ENCODE peak calls at places on chromosome 7, in seven cellular contexts. D, H, P, V, S, W and N are unnamed samples.

GRCh38 chr7:28180031-28180363 is 598 bp downstream of the JAZF1 start:
- DNase-seq in W (no peak), S (no peak), P (no peak), H (no peak), D (no peak), V (no peak), N (no peak)

GRCh38 chr7:93711926-93712325 is 137.4 kb upstream of the CALCR start:
- DNase-seq in H (no peak), D (no peak), P (no peak), W (no peak), V (no peak), S (no peak), N (no peak)

GRCh38 chr7:13778967-13779366 is 210.5 kb downstream of the ETV1 start:
- DNase-seq in H (no peak), P (peak; percentile 35), W (no peak), V (no peak), D (no peak), S (no peak), N (no peak)

GRCh38 chr7:90552521-90552920 is 43.6 kb upstream of the CDK14 start:
- DNase-seq in H (no peak), V (no peak), W (no peak), S (no peak), P (peak; percentile 35), D (no peak), N (no peak)

GRCh38 chr7:113085781-113086390 is 741 bp downstream of the GPR85 start:
- DNase-seq in S (no peak), W (no peak), H (no peak), D (no peak), V (no peak), P (peak; percentile 23), N (peak; percentile 42)

GRCh38 chr7:102050864-102051460 is 233.5 kb downstream of the CUX1 start:
- DNase-seq in P (no peak), W (no peak), S (no peak), H (no peak), D (no peak), V (no peak), N (no peak)

GRCh38 chr7:16599860-16600259 is 45.7 kb downstream of the ANKMY2 start:
- DNase-seq in W (no peak), S (no peak), V (no peak), H (no peak), P (no peak), D (no peak), N (no peak)

GRCh38 chr7:70177166-70177565 is 578.9 kb downstream of the AUTS2 start:
- DNase-seq in P (no peak), W (no peak), S (peak; percentile 52), V (no peak), D (no peak), H (no peak), N (no peak)

GRCh38 chr7:112449353-112449752 is 907 bp upstream of the IFRD1 start:
- DNase-seq in V (no peak), P (peak; percentile 47), S (no peak), D (peak; percentile 79), W (peak; percentile 38), H (no peak), N (no peak)

GRCh38 chr7:78702770-78703169 is 750.7 kb downstream of the MAGI2 start:
- DNase-seq in S (no peak), V (no peak), H (no peak), D (no peak), W (no peak), P (peak; percentile 99), N (no peak)

GRCh38 chr7:142385528-142386340 is 127.9 kb upstream of the PRSS58 start:
- DNase-seq in P (peak; percentile 76), D (peak; percentile 39), W (peak; percentile 63), V (peak; percentile 56), S (peak; percentile 82), H (no peak), N (peak; percentile 90)

GRCh38 chr7:2660359-2661095 is 27.5 kb upstream of the AMZ1 start:
- DNase-seq in V (no peak), H (no peak), S (no peak), P (no peak), W (peak; percentile 46), D (no peak), N (no peak)

GRCh38 chr7:100793806-100794660 is 33.3 kb downstream of the EPHB4 start:
- DNase-seq in H (no peak), V (no peak), W (no peak), P (peak; percentile 31), S (no peak), D (peak; percentile 60), N (no peak)

GRCh38 chr7:130943981-130944380 is 210.0 kb upstream of the KLF14 start:
- DNase-seq in D (no peak), H (no peak), V (no peak), S (no peak), W (no peak), P (peak; percentile 85), N (no peak)

GRCh38 chr7:30028749-30029635 is 780 bp downstream of the PLEKHA8 start:
- DNase-seq in H (peak; percentile 23), D (peak; percentile 45), P (peak; percentile 19), V (peak; percentile 59), S (peak; percentile 33), W (peak; percentile 54), N (peak; percentile 62)

GRCh38 chr7:134420509-134421125 is 38.3 kb downstream of the AKR1B1 start:
- DNase-seq in W (no peak), S (peak; percentile 33), D (peak; percentile 66), V (no peak), H (no peak), P (peak; percentile 55), N (peak; percentile 38)

GRCh38 chr7:19557726-19558470 is 150.9 kb downstream of the POLR1F start:
- DNase-seq in H (no peak), W (no peak), D (no peak), P (no peak), S (no peak), V (no peak), N (no peak)

GRCh38 chr7:37405603-37406122 is 43.0 kb downstream of the ELMO1 start:
- DNase-seq in S (no peak), H (no peak), V (no peak), W (peak; percentile 51), D (no peak), P (no peak), N (no peak)

GRCh38 chr7:30750574-30751256 is 1.2 kb upstream of the INMT start:
- DNase-seq in S (no peak), D (peak; percentile 46), P (peak; percentile 92), V (no peak), H (no peak), W (peak; percentile 87), N (peak; percentile 93)

GRCh38 chr7:2202361-2202761 is 30.4 kb downstream of the MAD1L1 start:
- DNase-seq in D (no peak), W (no peak), V (no peak), S (no peak), H (no peak), P (no peak), N (no peak)

GRCh38 chr7:7641129-7641663 is 644 bp downstream of the UMAD1 start:
- DNase-seq in H (peak; percentile 16), W (no peak), V (no peak), S (no peak), P (peak; percentile 11), D (peak; percentile 14), N (no peak)

GRCh38 chr7:29243777-29244655 is 49.4 kb downstream of the CHN2 start:
- DNase-seq in H (no peak), V (no peak), P (no peak), D (no peak), W (no peak), S (no peak), N (no peak)

GRCh38 chr7:2644514-2645273 is 12.9 kb downstream of the TTYH3 start:
- DNase-seq in H (no peak), D (no peak), P (no peak), S (no peak), W (peak; percentile 43), V (no peak), N (no peak)

GRCh38 chr7:101330011-101330484 is 8.4 kb upstream of the IFT22 start:
- DNase-seq in H (no peak), V (no peak), D (no peak), W (no peak), P (no peak), S (no peak), N (no peak)

GRCh38 chr7:48443051-48443450 is 271.8 kb downstream of the ABCA13 start:
- DNase-seq in W (no peak), H (no peak), P (no peak), V (no peak), D (no peak), S (no peak), N (no peak)

DNA sequence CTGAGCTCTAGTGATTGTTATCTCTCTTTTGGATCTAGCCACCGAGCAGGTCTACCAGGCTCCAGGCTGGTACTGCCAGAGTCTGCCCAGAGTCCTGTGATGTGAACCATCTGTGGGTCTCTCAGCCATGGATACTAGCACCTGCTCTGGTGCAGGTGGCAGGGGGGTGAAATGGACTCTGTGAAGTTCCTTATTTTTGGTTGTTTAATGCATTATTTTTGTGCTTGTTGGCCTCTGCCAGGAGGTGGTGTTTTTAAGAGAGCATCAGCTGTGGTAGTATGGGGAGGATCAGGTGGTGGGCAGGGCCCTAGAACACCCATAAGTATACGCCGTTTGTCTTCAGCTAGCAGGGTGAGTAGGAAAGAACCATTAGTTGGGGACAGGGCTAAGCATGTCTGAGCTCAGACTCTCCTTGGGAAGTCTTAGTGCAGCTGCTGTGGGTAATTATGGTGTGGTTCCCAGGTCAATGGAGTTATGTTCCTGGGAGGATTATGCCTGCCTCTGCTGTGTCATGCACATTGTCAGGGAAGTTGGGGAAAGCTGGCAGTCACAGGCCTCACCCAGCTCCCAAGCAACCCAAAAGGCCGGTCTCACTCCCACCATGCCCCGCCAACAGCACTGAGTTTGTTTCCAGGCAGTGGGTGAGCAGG is 81.8 kb downstream of the NPSR1 start:
- DNase-seq in S (no peak), H (no peak), D (no peak), P (no peak), V (no peak), W (no peak), N (peak; percentile 61)
- H3K27me3 ChIP-seq in S (no peaks in the 10 kb centered on the region), H (no peaks in the 10 kb centered on the region), D (no peaks in the 10 kb centered on the region), P (no peaks in the 10 kb centered on the region), V (no peaks in the 10 kb centered on the region), W (no peaks in the 10 kb centered on the region), N (no peaks in the 10 kb centered on the region)

GRCh38 chr7:77351539-77352004 is 64.6 kb downstream of the GSAP start:
- DNase-seq in H (peak; percentile 26), D (no peak), W (no peak), V (peak; percentile 79), P (no peak), S (peak; percentile 88), N (peak; percentile 40)
- H3K4me1 ChIP-seq in H (peaks cover 76% of the 10 kb centered on the region), D (peaks cover 15% of the 10 kb centered on the region), W (no peaks in the 10 kb centered on the region), V (peaks cover 65% of the 10 kb centered on the region), P (peaks cover 12% of the 10 kb centered on the region), S (peaks cover 50% of the 10 kb centered on the region), N (peaks cover 10% of the 10 kb centered on the region)

GRCh38 chr7:65037740-65038678 is 31.5 kb upstream of the ERV3-1 start:
- DNase-seq in P (peak; percentile 88), W (peak; percentile 96), V (peak; percentile 97), H (peak; percentile 92), D (peak; percentile 95), S (peak; percentile 94), N (peak; percentile 93)
- H3K4me3 ChIP-seq in P (peak overlapping the region; percentile 98), W (peak overlapping the region; percentile 63), V (peak overlapping the region; percentile 52), H (no peak overlapping the region), D (peak overlapping the region; percentile 90), S (peak overlapping the region; percentile 41), N (peak overlapping the region; percentile 85)

DNA sequence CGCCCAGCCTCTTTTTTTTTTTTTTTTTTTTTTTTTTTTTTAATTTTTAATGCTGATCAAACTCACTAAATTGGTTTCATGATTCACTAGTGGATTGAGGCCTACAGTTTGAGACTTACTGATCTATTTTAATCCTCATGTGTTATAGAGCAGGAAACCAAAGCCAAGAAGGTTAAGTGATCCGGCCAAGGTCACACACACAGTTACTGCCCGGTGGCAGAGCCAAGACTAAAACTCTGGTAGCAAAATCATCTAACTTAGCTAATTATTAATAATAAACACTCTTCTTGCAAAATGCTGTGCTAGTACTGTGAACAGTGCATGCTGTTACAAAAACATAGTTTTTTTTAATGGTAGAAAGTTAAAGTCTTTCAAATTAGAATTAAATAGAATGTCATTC is 188.3 kb upstream of the NFE2L3 start:
- DNase-seq in P (no peak), W (no peak), H (no peak), S (no peak), V (no peak), D (peak; percentile 80), N (no peak)
- H3K27me3 ChIP-seq in P (peaks cover 2% of the 10 kb centered on the region), W (no peaks in the 10 kb centered on the region), H (peaks cover 11% of the 10 kb centered on the region), S (peaks cover 27% of the 10 kb centered on the region), V (no peaks in the 10 kb centered on the region), D (no peaks in the 10 kb centered on the region), N (peaks cover 17% of the 10 kb centered on the region)